ENCODE peak calls at places on chromosomes 6 and 20, in ten cellular contexts. One of them, this sample, is unnamed.
A peak's percentile ranks its signal among the peaks of the same experiment; 100 is the strongest.

GRCh38 chr20:38812915-38813573 is 7.5 kb downstream of the PPP1R16B start:
- DNase-seq in WTC11: no peak
- DNase-seq in body of pancreas: no peak
- DNase-seq in CD8-positive, alpha-beta T cell: no peak
- DNase-seq in IMR-90: no peak
- DNase-seq in tibial artery: no peak
- DNase-seq in activated CD8-positive, alpha-beta T cell treated with anti-CD3 and anti-CD28 coated beads for 36 hours: no peak
- DNase-seq in T-helper 2 cell: no peak
- DNase-seq in endothelial cell: no peak
- DNase-seq in ACHN: no peak
- DNase-seq in this sample: no peak

GRCh38 chr6:109454483-109455160 is 950 bp downstream of the MICAL1 start:
- DNase-seq in WTC11: no peak
- DNase-seq in body of pancreas: peak; percentile 70
- DNase-seq in CD8-positive, alpha-beta T cell: peak; percentile 63
- DNase-seq in IMR-90: peak; percentile 28
- DNase-seq in tibial artery: peak; percentile 82
- DNase-seq in activated CD8-positive, alpha-beta T cell treated with anti-CD3 and anti-CD28 coated beads for 36 hours: peak; percentile 84
- DNase-seq in T-helper 2 cell: peak; percentile 88
- DNase-seq in endothelial cell: no peak
- DNase-seq in ACHN: no peak
- DNase-seq in this sample: no peak

GRCh38 chr6:157559201-157559756 is 178.3 kb downstream of the ZDHHC14 start:
- DNase-seq in WTC11: no peak
- DNase-seq in body of pancreas: no peak
- DNase-seq in CD8-positive, alpha-beta T cell: no peak
- DNase-seq in IMR-90: no peak
- DNase-seq in tibial artery: peak; percentile 10
- DNase-seq in activated CD8-positive, alpha-beta T cell treated with anti-CD3 and anti-CD28 coated beads for 36 hours: no peak
- DNase-seq in T-helper 2 cell: no peak
- DNase-seq in endothelial cell: no peak
- DNase-seq in ACHN: no peak
- DNase-seq in this sample: no peak

GRCh38 chr20:49028684-49029083 is 17.4 kb upstream of the CSE1L start:
- DNase-seq in WTC11: no peak
- DNase-seq in body of pancreas: no peak
- DNase-seq in CD8-positive, alpha-beta T cell: no peak
- DNase-seq in IMR-90: peak; percentile 41
- DNase-seq in tibial artery: no peak
- DNase-seq in activated CD8-positive, alpha-beta T cell treated with anti-CD3 and anti-CD28 coated beads for 36 hours: no peak
- DNase-seq in T-helper 2 cell: peak; percentile 35
- DNase-seq in endothelial cell: no peak
- DNase-seq in ACHN: peak; percentile 27
- DNase-seq in this sample: peak; percentile 27

GRCh38 chr6:13712485-13712990 is 903 bp upstream of the RANBP9 start:
- DNase-seq in WTC11: no peak
- DNase-seq in body of pancreas: peak; percentile 42
- DNase-seq in CD8-positive, alpha-beta T cell: no peak
- DNase-seq in IMR-90: peak; percentile 21
- DNase-seq in tibial artery: no peak
- DNase-seq in activated CD8-positive, alpha-beta T cell treated with anti-CD3 and anti-CD28 coated beads for 36 hours: no peak
- DNase-seq in T-helper 2 cell: peak; percentile 42
- DNase-seq in endothelial cell: no peak
- DNase-seq in ACHN: no peak
- DNase-seq in this sample: no peak

GRCh38 chr6:165008971-165009370 is 300.4 kb downstream of the C6orf118 start:
- DNase-seq in WTC11: no peak
- DNase-seq in body of pancreas: no peak
- DNase-seq in CD8-positive, alpha-beta T cell: no peak
- DNase-seq in IMR-90: no peak
- DNase-seq in tibial artery: no peak
- DNase-seq in activated CD8-positive, alpha-beta T cell treated with anti-CD3 and anti-CD28 coated beads for 36 hours: no peak
- DNase-seq in T-helper 2 cell: no peak
- DNase-seq in endothelial cell: no peak
- DNase-seq in ACHN: no peak
- DNase-seq in this sample: no peak

GRCh38 chr6:64250126-64250525 is 614.5 kb downstream of the PHF3 start:
- DNase-seq in WTC11: no peak
- DNase-seq in body of pancreas: no peak
- DNase-seq in CD8-positive, alpha-beta T cell: no peak
- DNase-seq in IMR-90: peak; percentile 84
- DNase-seq in tibial artery: no peak
- DNase-seq in activated CD8-positive, alpha-beta T cell treated with anti-CD3 and anti-CD28 coated beads for 36 hours: no peak
- DNase-seq in T-helper 2 cell: no peak
- DNase-seq in endothelial cell: no peak
- DNase-seq in ACHN: no peak
- DNase-seq in this sample: peak; percentile 36

GRCh38 chr6:32635526-32636123 is 1.6 kb upstream of the HLA-DQA1 start:
- DNase-seq in WTC11: no peak
- DNase-seq in body of pancreas: no peak
- DNase-seq in CD8-positive, alpha-beta T cell: no peak
- DNase-seq in IMR-90: no peak
- DNase-seq in tibial artery: no peak
- DNase-seq in activated CD8-positive, alpha-beta T cell treated with anti-CD3 and anti-CD28 coated beads for 36 hours: no peak
- DNase-seq in T-helper 2 cell: no peak
- DNase-seq in endothelial cell: no peak
- DNase-seq in ACHN: no peak
- DNase-seq in this sample: no peak

GRCh38 chr6:106976270-106976669 is 1.7 kb upstream of the CD24 start:
- DNase-seq in WTC11: no peak
- DNase-seq in body of pancreas: no peak
- DNase-seq in CD8-positive, alpha-beta T cell: no peak
- DNase-seq in IMR-90: no peak
- DNase-seq in tibial artery: no peak
- DNase-seq in activated CD8-positive, alpha-beta T cell treated with anti-CD3 and anti-CD28 coated beads for 36 hours: no peak
- DNase-seq in T-helper 2 cell: no peak
- DNase-seq in endothelial cell: no peak
- DNase-seq in ACHN: peak; percentile 28
- DNase-seq in this sample: no peak